ENCODE peak calls at places on chromosomes 2 and 18, in six cellular contexts. L is Kasumi-1; R is putamen; D is NCI-H460; J is NCI-H1048; V is activated CD8-positive, alpha-beta memory T cell treated with anti-CD3 and anti-CD28 coated beads, Interleukin-2, amount 10 ng/mL, durations not matched to agents 7 days and 5 days. S is an unnamed sample.

GRCh38 chr2:120819720-120820210 is 84.1 kb downstream of the GLI2 start:
- DNase-seq in L (no peak), R (no peak), D (no peak), J (no peak), V (no peak), S (no peak)

GRCh38 chr2:43165378-43166025 is 60.9 kb downstream of the ZFP36L2 start:
- DNase-seq in L (no peak), R (no peak), D (no peak), J (no peak), V (no peak), S (no peak)

GRCh38 chr2:78476619-78477229 is 548.8 kb upstream of the REG3G start:
- DNase-seq in L (no peak), R (no peak), D (no peak), J (no peak), V (no peak), S (no peak)

GRCh38 chr2:39256040-39256439 is 12.3 kb upstream of the CDKL4 start:
- DNase-seq in L (no peak), R (no peak), D (no peak), J (no peak), V (no peak), S (no peak)

GRCh38 chr2:146927080-146927714 is 917.6 kb upstream of the ACVR2A start:
- DNase-seq in L (no peak), R (peak; percentile 40), D (peak; percentile 30), J (no peak), V (no peak), S (peak; percentile 37)

GRCh38 chr2:201858781-201859180 is 52.4 kb downstream of the CDK15 start:
- DNase-seq in L (peak; percentile 42), R (no peak), D (no peak), J (no peak), V (peak; percentile 47), S (no peak)

GRCh38 chr2:128310094-128310716 is 8.5 kb downstream of the HS6ST1 start:
- DNase-seq in L (no peak), R (no peak), D (no peak), J (no peak), V (peak; percentile 25), S (no peak)

GRCh38 chr2:2095360-2096093 is 235.5 kb downstream of the MYT1L start:
- DNase-seq in L (no peak), R (no peak), D (no peak), J (no peak), V (no peak), S (no peak)

GRCh38 chr2:218023636-218024035 is 20.8 kb upstream of the TNS1 start:
- DNase-seq in L (no peak), R (no peak), D (no peak), J (no peak), V (no peak), S (no peak)

GRCh38 chr2:10559825-10560224 is 111.7 kb upstream of the ODC1 start:
- DNase-seq in L (no peak), R (no peak), D (no peak), J (no peak), V (no peak), S (no peak)

GRCh38 chr18:39340418-39340817 is 1774.8 kb upstream of the CELF4 start:
- DNase-seq in L (no peak), R (no peak), D (no peak), J (no peak), V (no peak), S (no peak)

GRCh38 chr2:112644155-112644932 is 1.4 kb upstream of the SLC20A1 start:
- DNase-seq in L (no peak), R (no peak), D (no peak), J (no peak), V (no peak), S (no peak)

GRCh38 chr2:119809329-119810038 is 49.8 kb downstream of the PTPN4 start:
- DNase-seq in L (no peak), R (no peak), D (peak; percentile 28), J (no peak), V (no peak), S (peak; percentile 79)

GRCh38 chr18:74945774-74946545 is 263.0 kb downstream of the PTGR3 start:
- DNase-seq in L (no peak), R (no peak), D (no peak), J (no peak), V (no peak), S (no peak)

GRCh38 chr2:67516358-67516757 is 119.2 kb downstream of the ETAA1 start:
- DNase-seq in L (no peak), R (no peak), D (no peak), J (no peak), V (no peak), S (no peak)

GRCh38 chr2:17229414-17229813 is 288.8 kb downstream of the RAD51AP2 start:
- DNase-seq in L (no peak), R (no peak), D (no peak), J (no peak), V (no peak), S (no peak)

GRCh38 chr2:21175895-21176646 is 52.3 kb downstream of the TDRD15 start:
- DNase-seq in L (no peak), R (peak; percentile 63), D (no peak), J (no peak), V (no peak), S (no peak)

GRCh38 chr2:61688369-61689334 is 150.5 kb upstream of the XPO1 start:
- DNase-seq in L (no peak), R (no peak), D (no peak), J (no peak), V (no peak), S (no peak)

GRCh38 chr2:108941767-108942166 is 47.3 kb downstream of the EDAR start:
- DNase-seq in L (no peak), R (no peak), D (no peak), J (no peak), V (no peak), S (no peak)

GRCh38 chr2:20611077-20611843 is 39.6 kb downstream of the HS1BP3 start:
- DNase-seq in L (no peak), R (no peak), D (no peak), J (no peak), V (no peak), S (no peak)

GRCh38 chr2:128941676-128942075 is 623.0 kb upstream of the HS6ST1 start:
- DNase-seq in L (no peak), R (no peak), D (no peak), J (no peak), V (no peak), S (no peak)

GRCh38 chr2:226758886-226759660 is 40.5 kb downstream of the IRS1 start:
- DNase-seq in L (no peak), R (no peak), D (no peak), J (no peak), V (no peak), S (peak; percentile 54)

GRCh38 chr2:118089015-118089800 is 937 bp downstream of the INSIG2 start:
- DNase-seq in L (peak; percentile 34), R (peak; percentile 4), D (no peak), J (no peak), V (peak; percentile 53), S (peak; percentile 30)

S was measured in MG63.